ENCODE peak calls at places on chromosome 22, in seven cellular contexts. D, A, J, P, U, Z and E are unnamed samples.

GRCh38 chr22:38069372-38070249 is 12.4 kb downstream of the PICK1 start:
- DNase-seq in D (peak), A (peak), J (no peak), P (peak), U (no peak), Z (no peak), E (peak)

GRCh38 chr22:33361581-33361980 is 303.4 kb upstream of the SYN3 start:
- DNase-seq in D (peak), A (no peak), J (no peak), P (no peak), U (no peak), Z (no peak), E (peak)

GRCh38 chr22:19356708-19357269 is 65.3 kb upstream of the CLTCL1 start:
- DNase-seq in D (no peak), A (no peak), J (no peak), P (no peak), U (no peak), Z (no peak), E (no peak)

GRCh38 chr22:33864723-33865130 is 55.5 kb downstream of the LARGE1 start:
- DNase-seq in D (no peak), A (no peak), J (no peak), P (no peak), U (peak), Z (no peak), E (peak)

GRCh38 chr22:28773461-28773867 is 969 bp downstream of the CCDC117 start:
- DNase-seq in D (no peak), A (no peak), J (no peak), P (no peak), U (no peak), Z (peak), E (peak)

GRCh38 chr22:31247726-31248125 is 35.6 kb downstream of the LIMK2 start:
- DNase-seq in D (no peak), A (peak), J (no peak), P (no peak), U (no peak), Z (no peak), E (no peak)

GRCh38 chr22:29879738-29880137 is 3.2 kb upstream of the MTMR3 start:
- DNase-seq in D (peak), A (peak), J (no peak), P (peak), U (no peak), Z (no peak), E (no peak)

GRCh38 chr22:30948930-30949342 is 19.6 kb downstream of the MORC2 start:
- DNase-seq in D (peak), A (no peak), J (no peak), P (no peak), U (no peak), Z (no peak), E (peak)

GRCh38 chr22:37169412-37169811 is 18.6 kb downstream of the C1QTNF6 start:
- DNase-seq in D (no peak), A (no peak), J (no peak), P (no peak), U (no peak), Z (no peak), E (no peak)

GRCh38 chr22:19473578-19473977 is 5.4 kb downstream of the UFD1 start:
- DNase-seq in D (peak), A (no peak), J (no peak), P (no peak), U (no peak), Z (no peak), E (no peak)

GRCh38 chr22:38758276-38758945 is 2.6 kb upstream of the SUN2 start:
- DNase-seq in D (no peak), A (no peak), J (no peak), P (no peak), U (no peak), Z (no peak), E (no peak)

GRCh38 chr22:22384668-22385244 is 123.8 kb downstream of the ZNF280B start:
- DNase-seq in D (no peak), A (no peak), J (no peak), P (no peak), U (no peak), Z (no peak), E (no peak)

GRCh38 chr22:26170795-26171194 is 1.5 kb downstream of the SEZ6L start:
- DNase-seq in D (no peak), A (peak), J (no peak), P (peak), U (no peak), Z (no peak), E (no peak)

GRCh38 chr22:35539910-35540599 is 576 bp upstream of the RASD2 start:
- DNase-seq in D (no peak), A (peak), J (no peak), P (peak), U (no peak), Z (no peak), E (peak)

GRCh38 chr22:31206896-31207687 is 5.0 kb upstream of the LIMK2 start:
- DNase-seq in D (no peak), A (no peak), J (no peak), P (no peak), U (no peak), Z (no peak), E (no peak)

GRCh38 chr22:38398609-38399401 is 56.2 kb downstream of the KCNJ4 start:
- DNase-seq in D (peak), A (peak), J (peak), P (peak), U (peak), Z (no peak), E (peak)

GRCh38 chr22:19807914-19808872 is 46.5 kb downstream of the GNB1L start:
- DNase-seq in D (no peak), A (no peak), J (no peak), P (no peak), U (no peak), Z (no peak), E (no peak)

GRCh38 chr22:36728505-36728904 is 25.0 kb upstream of the CACNG2 start:
- DNase-seq in D (no peak), A (no peak), J (no peak), P (no peak), U (no peak), Z (no peak), E (no peak)

GRCh38 chr22:33625959-33626358 is 294.3 kb downstream of the LARGE1 start:
- DNase-seq in D (no peak), A (no peak), J (no peak), P (no peak), U (no peak), Z (no peak), E (no peak)

GRCh38 chr22:32050678-32051515 is 7.8 kb downstream of the SLC5A1 start:
- DNase-seq in D (peak), A (no peak), J (no peak), P (peak), U (peak), Z (peak), E (peak)

GRCh38 chr22:17872491-17872890 is 98.2 kb upstream of the BID start:
- DNase-seq in D (no peak), A (no peak), J (no peak), P (no peak), U (no peak), Z (no peak), E (peak)

GRCh38 chr22:46449974-46450745 is 87.3 kb downstream of the CELSR1 start:
- DNase-seq in D (no peak), A (no peak), J (no peak), P (no peak), U (no peak), Z (no peak), E (no peak)

GRCh38 chr22:20823264-20823663 is 35.3 kb downstream of the PI4KA start:
- DNase-seq in D (no peak), A (no peak), J (no peak), P (no peak), U (no peak), Z (no peak), E (no peak)

GRCh38 chr22:36409911-36410756 is 22.4 kb upstream of the MYH9 start:
- DNase-seq in D (no peak), A (no peak), J (peak), P (peak), U (peak), Z (no peak), E (no peak)

GRCh38 chr22:19942071-19942885 is 660 bp upstream of the TXNRD2 start:
- DNase-seq in D (peak), A (peak), J (no peak), P (peak), U (no peak), Z (no peak), E (peak)

GRCh38 chr22:48209473-48210271 is 1447.2 kb downstream of the TBC1D22A start:
- DNase-seq in D (no peak), A (no peak), J (no peak), P (no peak), U (no peak), Z (no peak), E (no peak)
- TF ChIP-seq RFX5 in D (no peak), A (no peak), J (no peak), P (no peak), U (no peak), Z (no peak), E (no peak)

GRCh38 chr22:45398214-45398613 is 15.2 kb downstream of the SMC1B start:
- DNase-seq in D (no peak), A (no peak), J (no peak), P (no peak), U (no peak), Z (no peak), E (no peak)

GRCh38 chr22:45402466-45402865 is 10.9 kb downstream of the SMC1B start:
- DNase-seq in D (no peak), A (no peak), J (no peak), P (no peak), U (no peak), Z (no peak), E (no peak)

GRCh38 chr22:45400046-45400445 is 13.4 kb downstream of the SMC1B start:
- DNase-seq in D (no peak), A (no peak), J (no peak), P (no peak), U (no peak), Z (no peak), E (no peak)

DNA sequence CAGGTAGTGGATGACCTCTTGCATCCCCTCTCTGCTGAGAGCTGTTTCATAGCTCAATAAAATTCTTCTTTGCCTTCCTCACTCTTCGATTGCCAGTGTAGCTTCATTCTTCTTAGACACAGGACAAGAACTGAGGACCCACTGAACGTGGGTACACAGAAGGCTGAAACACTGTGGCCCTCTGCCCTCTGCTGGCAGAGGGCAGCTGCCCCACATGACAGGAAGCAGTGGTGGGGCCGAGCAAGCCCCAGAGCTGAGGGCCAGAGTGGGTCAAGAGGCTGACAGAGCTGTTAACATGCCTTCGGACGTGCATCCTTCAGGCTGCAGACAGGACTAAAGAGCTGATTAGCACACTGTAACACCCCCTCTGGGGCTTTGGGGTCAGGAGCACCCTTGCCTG is 15.6 kb downstream of the SMC1B start:
- DNase-seq in D (peak), A (no peak), J (no peak), P (no peak), U (peak), Z (no peak), E (no peak)
- TF ChIP-seq RFX5 in D (no peak), A (no peak), J (no peak), P (no peak), U (no peak), Z (no peak), E (no peak)

GRCh38 chr22:40111451-40111850 is 66.3 kb upstream of the TNRC6B start:
- DNase-seq in D (no peak), A (no peak), J (no peak), P (no peak), U (no peak), Z (no peak), E (no peak)

GRCh38 chr22:40112595-40112994 is 65.1 kb upstream of the TNRC6B start:
- DNase-seq in D (no peak), A (no peak), J (no peak), P (no peak), U (no peak), Z (no peak), E (no peak)

GRCh38 chr22:40105755-40106154 is 72.0 kb upstream of the TNRC6B start:
- DNase-seq in D (no peak), A (no peak), J (no peak), P (no peak), U (no peak), Z (no peak), E (no peak)

GRCh38 chr22:40107244-40107643 is 70.5 kb upstream of the TNRC6B start:
- DNase-seq in D (no peak), A (no peak), J (no peak), P (no peak), U (no peak), Z (no peak), E (no peak)

DNA sequence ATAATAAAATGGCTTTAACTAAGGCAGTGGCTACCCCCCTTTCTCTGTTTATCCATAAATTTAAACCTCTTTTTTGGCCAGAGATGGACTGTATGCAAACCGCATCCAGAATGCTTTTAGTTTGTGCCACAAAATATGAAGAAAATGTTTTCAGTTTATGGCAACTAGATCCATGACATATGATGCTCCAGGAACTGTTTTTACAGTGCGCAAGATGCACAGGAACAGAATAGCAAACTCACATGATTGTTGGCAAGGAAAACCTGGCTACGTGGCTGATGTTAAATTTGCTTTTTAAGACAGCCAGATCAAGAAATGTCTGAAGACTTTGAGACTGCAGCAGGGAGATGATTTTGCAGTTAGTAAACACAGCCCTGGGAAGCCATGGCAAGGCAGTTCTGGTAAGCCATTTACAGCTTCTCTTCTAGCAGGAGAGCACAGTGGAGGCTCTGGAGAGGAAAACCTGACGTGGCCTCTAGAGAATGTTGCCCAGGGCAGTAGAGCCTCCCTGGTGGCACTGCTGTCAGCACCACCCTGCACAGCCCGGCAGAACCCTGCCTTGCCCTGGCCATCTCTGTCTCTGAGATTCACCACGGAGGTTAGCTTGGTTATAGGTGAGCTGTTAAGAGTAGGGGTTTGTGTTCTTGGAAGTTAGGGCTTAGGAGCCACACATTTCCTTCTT is 69.8 kb upstream of the TNRC6B start:
- DNase-seq in D (no peak), A (no peak), J (no peak), P (no peak), U (no peak), Z (no peak), E (peak)
- TF ChIP-seq RFX5 in D (no peak), A (no peak), J (no peak), P (no peak), U (no peak), Z (no peak), E (no peak)

GRCh38 chr22:23569716-23570115 is 10.4 kb downstream of the IGLL1 start:
- DNase-seq in D (no peak), A (no peak), J (no peak), P (no peak), U (no peak), Z (no peak), E (no peak)

GRCh38 chr22:23570681-23571080 is 9.4 kb downstream of the IGLL1 start:
- DNase-seq in D (no peak), A (no peak), J (no peak), P (no peak), U (no peak), Z (no peak), E (no peak)

GRCh38 chr22:23565942-23566715 is 14.0 kb downstream of the IGLL1 start:
- DNase-seq in D (no peak), A (peak), J (no peak), P (no peak), U (peak), Z (no peak), E (no peak)

GRCh38 chr22:23566716-23567475 is 13.2 kb downstream of the IGLL1 start:
- DNase-seq in D (no peak), A (no peak), J (no peak), P (no peak), U (no peak), Z (no peak), E (no peak)

DNA sequence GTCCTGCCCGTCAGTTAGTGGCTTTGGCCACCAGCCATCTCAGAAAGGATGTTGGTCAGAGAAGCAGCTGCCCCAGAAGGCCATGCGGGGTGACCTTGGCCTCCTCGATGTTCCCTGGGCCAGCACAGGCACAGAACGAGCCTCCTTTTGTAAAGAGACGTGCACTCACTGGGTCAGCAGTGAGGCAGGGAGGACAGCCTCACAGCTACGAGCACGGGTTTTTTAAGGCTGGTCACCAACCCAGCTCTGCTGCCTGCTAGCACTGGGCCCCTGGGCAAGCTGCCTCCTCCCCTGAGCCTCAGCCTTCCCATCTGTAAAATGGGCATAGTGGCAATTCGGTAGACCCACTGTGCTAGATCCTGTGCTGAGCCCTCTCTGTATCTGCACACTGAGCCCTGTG is 10.8 kb downstream of the IGLL1 start:
- DNase-seq in D (no peak), A (no peak), J (no peak), P (no peak), U (peak), Z (no peak), E (no peak)
- TF ChIP-seq RFX5 in D (no peak), A (no peak), J (no peak), P (no peak), U (no peak), Z (no peak), E (no peak)

DNA sequence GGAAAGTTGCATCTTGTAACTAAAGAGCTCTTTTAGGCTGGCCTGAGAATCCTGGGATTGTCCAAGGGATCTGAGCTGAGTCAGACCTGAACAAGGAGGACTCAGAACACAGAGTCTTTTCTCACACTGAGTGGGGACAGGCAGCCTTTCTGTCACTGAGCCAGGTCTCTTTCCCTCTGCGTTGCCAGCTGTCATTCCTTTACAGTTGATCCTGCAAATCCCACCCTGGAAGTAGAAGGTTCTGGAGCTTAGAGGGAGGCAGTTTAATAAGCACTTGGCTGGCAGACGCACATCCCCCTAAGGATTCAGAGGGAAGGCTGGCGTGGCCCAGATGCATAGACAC is 76.3 kb upstream of the SUSD2 start:
- DNase-seq in D (no peak), A (no peak), J (no peak), P (no peak), U (no peak), Z (no peak), E (peak)
- TF ChIP-seq RFX5 in D (no peak), A (no peak), J (no peak), P (no peak), U (no peak), Z (no peak), E (no peak)

GRCh38 chr22:50726643-50727340 is 11.2 kb upstream of the ACR start:
- DNase-seq in D (no peak), A (no peak), J (no peak), P (no peak), U (peak), Z (no peak), E (no peak)
- TF ChIP-seq RFX5 in D (no peak), A (no peak), J (no peak), P (no peak), U (no peak), Z (no peak), E (no peak)

DNA sequence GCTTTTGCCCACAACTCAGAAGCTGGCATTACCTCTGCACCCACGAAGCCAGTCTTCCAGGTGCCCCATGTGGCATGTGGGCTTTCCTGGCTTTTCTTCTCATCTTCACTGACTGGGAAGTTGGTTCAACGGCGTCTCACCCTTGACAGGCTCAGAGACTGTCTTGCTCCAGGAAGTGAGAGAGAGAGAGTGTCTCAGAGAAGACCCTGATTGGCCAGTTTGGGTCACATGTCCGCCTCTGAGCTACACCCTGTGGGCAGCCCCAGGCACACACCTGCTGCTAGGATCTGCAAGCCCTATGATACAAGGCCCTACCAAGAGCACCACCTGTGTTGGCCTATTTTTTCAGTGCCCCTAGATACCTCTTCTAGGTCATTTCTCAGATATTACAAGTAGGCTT is 39.0 kb downstream of the RTL6 start:
- DNase-seq in D (no peak), A (no peak), J (no peak), P (no peak), U (no peak), Z (no peak), E (no peak)
- TF ChIP-seq RFX5 in D (no peak), A (no peak), J (no peak), P (no peak), U (no peak), Z (no peak), E (no peak)